ENCODE peak calls at places on chromosomes 6 and 20, in ten cellular contexts. T is WTC11; L is adrenal gland; S is CD4-positive, alpha-beta T cell; O is H9; U is upper lobe of right lung; R is A549; N is AG09319; M is GM13976; H is cardiac muscle cell. J is an unnamed sample.

GRCh38 chr6:3119040-3119723 is 671 bp downstream of the BPHL start:
- DNase-seq in N (no peak), U (no peak), O (no peak), T (no peak), M (no peak), H (peak), S (no peak), R (peak), L (no peak), J (no peak)

GRCh38 chr6:4319992-4320683 is 184.8 kb upstream of the ECI2 start:
- DNase-seq in S (no peak), L (no peak), N (no peak), R (no peak), H (peak), T (no peak), U (no peak), O (no peak), M (no peak), J (no peak)

GRCh38 chr20:63554361-63555278 is 661 bp downstream of the FNDC11 start:
- DNase-seq in O (no peak), T (no peak), N (no peak), L (no peak), M (no peak), S (no peak), R (no peak), H (no peak), U (no peak), J (no peak)

GRCh38 chr6:32852018-32852843 is 1.3 kb downstream of the TAP1 start:
- DNase-seq in L (no peak), M (peak), S (no peak), T (no peak), R (no peak), N (no peak), U (no peak), O (no peak), H (peak), J (no peak)

GRCh38 chr6:113306552-113307145 is 550.5 kb upstream of the MARCKS start:
- DNase-seq in M (peak), R (peak), U (peak), H (peak), T (peak), O (peak), L (peak), S (peak), N (no peak), J (no peak)

GRCh38 chr20:61964675-61965605 is 100.7 kb downstream of the TAF4 start:
- DNase-seq in H (no peak), N (no peak), L (peak), O (no peak), S (no peak), T (no peak), M (no peak), U (no peak), R (no peak), J (peak)

GRCh38 chr6:109153752-109154151 is 58.4 kb downstream of the CEP57L1 start:
- DNase-seq in M (no peak), T (no peak), H (no peak), N (no peak), S (no peak), O (no peak), R (no peak), U (no peak), L (no peak), J (no peak)

GRCh38 chr20:50027611-50028105 is 44.9 kb downstream of the SNAI1 start:
- DNase-seq in N (peak), T (no peak), O (no peak), S (no peak), U (peak), M (no peak), L (peak), H (peak), R (peak), J (no peak)

GRCh38 chr6:34248198-34248726 is 544 bp downstream of the SMIM29 start:
- DNase-seq in N (no peak), T (peak), M (peak), U (peak), O (peak), H (no peak), L (peak), R (no peak), S (peak), J (no peak)

GRCh38 chr6:44662461-44663121 is 275.1 kb downstream of the CDC5L start:
- DNase-seq in R (no peak), U (peak), L (no peak), H (peak), T (peak), N (no peak), M (no peak), O (peak), S (no peak), J (no peak)

GRCh38 chr6:39791850-39792500 is at the start of gene DAAM2:
- DNase-seq in H (peak), T (peak), R (no peak), L (peak), U (peak), S (no peak), N (no peak), O (peak), M (no peak), J (no peak)

GRCh38 chr20:259991-260390 is 2.5 kb downstream of the DEFB132 start:
- DNase-seq in M (no peak), H (no peak), O (no peak), R (no peak), T (no peak), N (no peak), S (no peak), L (no peak), U (no peak), J (no peak)

GRCh38 chr6:142838821-142839685 is 105.9 kb downstream of the HIVEP2 start:
- DNase-seq in S (no peak), U (no peak), O (no peak), H (no peak), R (no peak), T (no peak), N (no peak), M (no peak), L (no peak), J (no peak)

GRCh38 chr6:19039287-19039686 is 652.1 kb downstream of the RNF144B start:
- DNase-seq in M (no peak), O (no peak), R (no peak), N (no peak), L (no peak), S (no peak), H (no peak), T (no peak), U (no peak), J (no peak)

GRCh38 chr20:63967330-63968135 is 2.2 kb downstream of the ZNF512B start:
- DNase-seq in R (no peak), N (no peak), S (no peak), O (no peak), U (no peak), H (no peak), M (no peak), T (no peak), L (peak), J (peak)

GRCh38 chr6:24223131-24223715 is 97.2 kb downstream of the NRSN1 start:
- DNase-seq in H (no peak), N (no peak), R (no peak), M (no peak), O (no peak), L (no peak), T (no peak), U (no peak), S (no peak), J (no peak)

GRCh38 chr6:73585566-73586415 is 65.0 kb upstream of the EEF1A1 start:
- DNase-seq in M (peak), R (peak), N (peak), L (peak), U (no peak), O (peak), S (peak), T (no peak), H (peak), J (no peak)

GRCh38 chr6:57024321-57024720 is 22.2 kb upstream of the KIAA1586 start:
- DNase-seq in R (no peak), S (no peak), U (no peak), O (no peak), H (no peak), N (no peak), T (no peak), L (no peak), M (no peak), J (no peak)

GRCh38 chr6:148345578-148345977 is 2.9 kb downstream of the SASH1 start:
- DNase-seq in O (no peak), T (no peak), M (no peak), H (no peak), U (no peak), R (no peak), S (no peak), N (no peak), L (no peak), J (no peak)

GRCh38 chr6:143015300-143015706 is 45.4 kb upstream of the AIG1 start:
- DNase-seq in T (no peak), L (no peak), N (no peak), O (no peak), H (no peak), U (no peak), M (no peak), R (no peak), S (no peak), J (no peak)

GRCh38 chr6:34657037-34657306 is 39.6 kb downstream of the ILRUN start:
- DNase-seq in R (no peak), M (no peak), H (no peak), S (no peak), T (no peak), L (no peak), U (no peak), N (no peak), O (no peak), J (no peak)

GRCh38 chr6:35425284-35425683 is 26.9 kb upstream of the FANCE start:
- DNase-seq in T (no peak), N (peak), M (no peak), H (peak), R (no peak), O (no peak), L (no peak), S (no peak), U (no peak), J (no peak)

GRCh38 chr6:153698001-153698400 is 341.0 kb upstream of the OPRM1 start:
- DNase-seq in T (no peak), L (no peak), H (no peak), S (no peak), U (no peak), M (no peak), R (no peak), N (no peak), O (no peak), J (no peak)

GRCh38 chr6:120005292-120005976 is 655.9 kb upstream of the MAN1A1 start:
- DNase-seq in N (no peak), L (no peak), O (no peak), H (no peak), S (no peak), U (no peak), R (no peak), M (no peak), T (no peak), J (no peak)

GRCh38 chr20:46253391-46253790 is 54.9 kb downstream of the CDH22 start:
- DNase-seq in L (no peak), N (no peak), M (no peak), R (peak), S (no peak), U (no peak), T (peak), O (peak), H (no peak), J (no peak)
- TF ChIP-seq CTCF in L (no peak), N (peak), M (no peak), R (peak), S (no peak), U (no peak), T (no peak), O (peak), H (peak), J (peak)

GRCh38 chr6:27495386-27496135 is 22.7 kb upstream of the ZNF184 start:
- DNase-seq in M (peak), T (peak), L (no peak), H (peak), O (peak), U (no peak), N (peak), S (no peak), R (peak), J (no peak)
- TF ChIP-seq CTCF in M (no peak), T (no peak), L (no peak), H (no peak), O (peak), U (no peak), N (peak), S (no peak), R (peak), J (peak)

GRCh38 chr20:32056708-32057491 is 4.9 kb downstream of the HCK start:
- DNase-seq in L (no peak), N (no peak), R (no peak), S (no peak), H (no peak), T (no peak), U (no peak), O (no peak), M (no peak), J (no peak)

GRCh38 chr20:32064667-32065066 is 12.6 kb downstream of the HCK start:
- DNase-seq in S (no peak), O (no peak), R (no peak), L (no peak), U (no peak), N (no peak), T (no peak), H (no peak), M (peak), J (no peak)

GRCh38 chr20:32057785-32058184 is 5.7 kb downstream of the HCK start:
- DNase-seq in S (no peak), M (no peak), U (no peak), H (no peak), L (no peak), O (no peak), T (no peak), R (no peak), N (no peak), J (no peak)

GRCh38 chr20:32062776-32063170 is 10.7 kb downstream of the HCK start:
- DNase-seq in O (no peak), R (no peak), T (no peak), U (peak), H (no peak), L (peak), M (peak), S (no peak), N (no peak), J (no peak)

GRCh38 chr20:32059189-32059588 is 7.1 kb downstream of the HCK start:
- DNase-seq in U (no peak), T (no peak), M (no peak), O (no peak), R (no peak), L (no peak), H (no peak), N (no peak), S (no peak), J (no peak)
- TF ChIP-seq CTCF in U (no peak), T (no peak), M (no peak), O (no peak), R (no peak), L (no peak), H (no peak), N (no peak), S (no peak), J (no peak)

GRCh38 chr6:40822619-40823018 is 216.4 kb downstream of the UNC5CL start:
- DNase-seq in L (no peak), R (no peak), T (no peak), O (no peak), U (no peak), M (no peak), N (no peak), S (no peak), H (no peak), J (no peak)

GRCh38 chr6:40819182-40819834 is 219.7 kb downstream of the UNC5CL start:
- DNase-seq in U (peak), R (no peak), S (no peak), T (no peak), L (no peak), N (no peak), H (no peak), M (no peak), O (no peak), J (no peak)

GRCh38 chr6:40825085-40825484 is 213.9 kb downstream of the UNC5CL start:
- DNase-seq in M (no peak), O (no peak), S (no peak), T (no peak), L (no peak), H (no peak), R (no peak), N (no peak), U (no peak), J (no peak)
- TF ChIP-seq CTCF in M (no peak), O (no peak), S (no peak), T (no peak), L (no peak), H (no peak), R (no peak), N (no peak), U (no peak), J (no peak)

GRCh38 chr6:54991761-54992330 is 145.3 kb downstream of the FAM83B start:
- DNase-seq in R (no peak), N (no peak), T (no peak), O (no peak), M (no peak), S (no peak), U (no peak), L (no peak), H (no peak), J (no peak)

GRCh38 chr6:54993294-54993693 is 146.7 kb downstream of the FAM83B start:
- DNase-seq in S (no peak), U (no peak), H (no peak), L (no peak), O (no peak), N (no peak), M (no peak), T (no peak), R (no peak), J (no peak)

GRCh38 chr6:54990001-54990400 is 143.4 kb downstream of the FAM83B start:
- DNase-seq in L (no peak), T (no peak), M (no peak), N (no peak), S (no peak), R (no peak), U (no peak), H (no peak), O (no peak), J (no peak)

GRCh38 chr6:54993948-54994347 is 147.4 kb downstream of the FAM83B start:
- DNase-seq in H (no peak), T (no peak), S (no peak), M (no peak), N (no peak), U (no peak), R (no peak), L (no peak), O (no peak), J (no peak)

GRCh38 chr6:54992789-54993188 is 146.2 kb downstream of the FAM83B start:
- DNase-seq in R (no peak), M (no peak), O (peak), N (no peak), U (no peak), L (no peak), T (peak), H (peak), S (no peak), J (no peak)
- TF ChIP-seq CTCF in R (no peak), M (no peak), O (peak), N (peak), U (peak), L (no peak), T (peak), H (peak), S (no peak), J (peak)

GRCh38 chr20:32670773-32671455 is 2.8 kb downstream of the C20orf203 start:
- DNase-seq in S (no peak), T (no peak), R (no peak), N (no peak), H (no peak), L (no peak), U (no peak), O (no peak), M (no peak), J (no peak)

GRCh38 chr20:32672315-32672981 is 1.3 kb downstream of the C20orf203 start:
- DNase-seq in H (no peak), R (no peak), N (no peak), T (no peak), U (no peak), L (no peak), M (no peak), O (no peak), S (no peak), J (no peak)

GRCh38 chr20:32675223-32675975 is 1.7 kb upstream of the C20orf203 start:
- DNase-seq in R (no peak), S (no peak), L (no peak), M (no peak), U (no peak), O (no peak), N (no peak), H (no peak), T (no peak), J (no peak)

GRCh38 chr20:32672982-32673727 is 586 bp downstream of the C20orf203 start:
- DNase-seq in M (peak), R (no peak), H (no peak), O (no peak), U (no peak), T (peak), S (no peak), L (no peak), N (no peak), J (no peak)

GRCh38 chr20:32674362-32674789 is 635 bp upstream of the C20orf203 start:
- DNase-seq in O (no peak), S (peak), L (peak), R (peak), N (peak), U (no peak), M (peak), T (peak), H (peak), J (no peak)
- TF ChIP-seq CTCF in O (peak), S (peak), L (peak), R (peak), N (peak), U (peak), M (peak), T (peak), H (peak), J (peak)

GRCh38 chr6:43247115-43247999 is 4.1 kb downstream of the TTBK1 start:
- DNase-seq in L (peak), S (peak), M (peak), U (peak), N (no peak), T (peak), O (peak), H (peak), R (peak), J (no peak)
- TF ChIP-seq CTCF in L (no peak), S (no peak), M (no peak), U (no peak), N (no peak), T (no peak), O (no peak), H (no peak), R (no peak), J (peak)

DNA sequence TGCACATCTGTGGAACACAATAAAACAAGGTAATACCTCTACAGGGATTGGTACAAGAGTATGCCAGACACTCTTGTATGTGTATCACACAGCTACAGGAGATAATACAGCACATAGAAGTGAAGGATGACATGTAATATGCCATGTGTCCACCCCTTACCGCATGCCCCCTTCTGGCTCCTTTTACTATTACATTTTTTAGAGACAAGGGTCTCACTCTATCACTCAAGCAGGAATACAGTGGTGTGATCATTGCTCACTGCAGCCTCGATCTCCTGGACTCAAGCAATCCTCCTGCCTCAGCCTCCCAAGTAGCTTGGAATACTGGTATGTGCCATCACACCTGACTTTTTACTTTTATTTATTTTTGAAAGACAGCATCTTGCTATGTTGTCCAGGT is 4.2 kb upstream of the NCR3 start:
- DNase-seq in R (peak), U (no peak), T (no peak), L (no peak), N (no peak), O (no peak), M (no peak), S (peak), H (peak), J (no peak)
- TF ChIP-seq CTCF in R (peak), U (peak), T (peak), L (peak), N (peak), O (peak), M (no peak), S (peak), H (peak), J (peak)

DNA sequence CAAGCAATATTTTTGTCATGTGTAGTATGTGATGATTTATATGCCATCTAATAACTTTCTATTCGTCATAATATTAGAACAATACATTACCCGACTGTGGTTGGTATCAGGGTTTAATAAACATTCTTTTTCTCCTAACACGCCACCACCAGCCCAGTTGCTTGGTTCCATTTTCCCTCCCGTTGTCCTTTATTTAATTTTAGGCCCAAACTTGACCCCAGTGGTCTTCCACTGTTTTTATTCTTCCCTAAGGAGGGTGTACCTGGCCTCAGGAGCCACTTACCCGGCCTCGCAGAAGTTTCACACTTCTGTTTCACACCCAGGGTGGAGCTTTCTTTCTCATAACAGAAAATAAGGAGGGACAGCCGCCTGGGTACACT is 33.1 kb upstream of the PIM1 start:
- DNase-seq in T (no peak), S (no peak), U (no peak), O (no peak), H (no peak), R (no peak), L (no peak), N (no peak), M (no peak), J (no peak)
- TF ChIP-seq CTCF in T (no peak), S (no peak), U (no peak), O (no peak), H (no peak), R (no peak), L (no peak), N (no peak), M (no peak), J (no peak)